ENCODE peak calls at places on chromosomes 1 and 21, in four cellular contexts. One of them, this sample, is unnamed.

GRCh38 chr1:151130837-151131586 is 15.4 kb downstream of the SEMA6C start:
- DNase-seq in germinal center: peak; percentile 94
- DNase-seq in HuH-7.5: peak; percentile 10
- DNase-seq in ELR: peak; percentile 61
- DNase-seq in this sample: peak; percentile 17

GRCh38 chr1:203045821-203046594 is 19.7 kb downstream of the PPFIA4 start:
- DNase-seq in germinal center: no peak
- DNase-seq in HuH-7.5: no peak
- DNase-seq in ELR: no peak
- DNase-seq in this sample: no peak

GRCh38 chr1:10189659-10190058 is 20.7 kb upstream of the KIF1B start:
- DNase-seq in germinal center: peak; percentile 23
- DNase-seq in ELR: no peak
- DNase-seq in HuH-7.5: no peak
- DNase-seq in this sample: no peak

GRCh38 chr21:16013570-16013969 is 283.8 kb downstream of the USP25 start:
- DNase-seq in ELR: no peak
- DNase-seq in germinal center: no peak
- DNase-seq in HuH-7.5: no peak
- DNase-seq in this sample: no peak

GRCh38 chr1:162757476-162757875 is 33.0 kb upstream of the HSD17B7 start:
- DNase-seq in HuH-7.5: no peak
- DNase-seq in germinal center: no peak
- DNase-seq in ELR: peak; percentile 31
- DNase-seq in this sample: no peak

GRCh38 chr1:89725016-89725380 is 92.1 kb downstream of the LRRC8C start:
- DNase-seq in ELR: peak; percentile 64
- DNase-seq in HuH-7.5: no peak
- DNase-seq in germinal center: no peak
- DNase-seq in this sample: peak; percentile 81

GRCh38 chr1:50942334-50942733 is 17.7 kb downstream of the FAF1 start:
- DNase-seq in germinal center: no peak
- DNase-seq in HuH-7.5: no peak
- DNase-seq in ELR: no peak
- DNase-seq in this sample: no peak

GRCh38 chr1:32151319-32151787 is 28.1 kb upstream of the TXLNA start:
- DNase-seq in ELR: peak; percentile 73
- DNase-seq in HuH-7.5: no peak
- DNase-seq in germinal center: no peak
- DNase-seq in this sample: peak; percentile 36

GRCh38 chr1:52727114-52727586 is 897 bp downstream of the ZYG11B start:
- DNase-seq in ELR: peak; percentile 32
- DNase-seq in germinal center: peak; percentile 25
- DNase-seq in HuH-7.5: peak; percentile 37
- DNase-seq in this sample: peak; percentile 8

GRCh38 chr1:235910357-235911299 is 43.9 kb upstream of the LYST start:
- DNase-seq in germinal center: no peak
- DNase-seq in ELR: peak; percentile 99
- DNase-seq in HuH-7.5: no peak
- DNase-seq in this sample: peak; percentile 99

GRCh38 chr1:64073705-64074104 is 129.7 kb upstream of the UBE2U start:
- DNase-seq in ELR: no peak
- DNase-seq in germinal center: no peak
- DNase-seq in HuH-7.5: no peak
- DNase-seq in this sample: peak; percentile 64

GRCh38 chr1:218553197-218553596 is 208.1 kb downstream of the TGFB2 start:
- DNase-seq in ELR: peak; percentile 64
- DNase-seq in germinal center: no peak
- DNase-seq in HuH-7.5: no peak
- DNase-seq in this sample: no peak

GRCh38 chr1:218660678-218661053 is 315.5 kb downstream of the TGFB2 start:
- DNase-seq in germinal center: no peak
- DNase-seq in HuH-7.5: no peak
- DNase-seq in ELR: peak; percentile 95
- DNase-seq in this sample: peak; percentile 73

GRCh38 chr1:182404764-182405163 is 4.3 kb upstream of the TEDDM1 start:
- DNase-seq in ELR: no peak
- DNase-seq in HuH-7.5: no peak
- DNase-seq in germinal center: no peak
- DNase-seq in this sample: no peak

GRCh38 chr1:37255111-37255795 is 219.1 kb upstream of the ZC3H12A start:
- DNase-seq in HuH-7.5: peak; percentile 34
- DNase-seq in ELR: peak; percentile 18
- DNase-seq in germinal center: no peak
- DNase-seq in this sample: peak; percentile 5

GRCh38 chr1:222941425-222941824 is 126.6 kb downstream of the DISP1 start:
- DNase-seq in ELR: no peak
- DNase-seq in germinal center: no peak
- DNase-seq in HuH-7.5: no peak
- DNase-seq in this sample: no peak